ENCODE peak calls at places on chromosomes 12 and 14, in seven cellular contexts. One of them, this sample, is unnamed.

GRCh38 chr12:26651566-26652188 is 181.3 kb downstream of the ITPR2 start:
- DNase-seq in choroid plexus epithelial cell: peak; percentile 90
- DNase-seq in gastrocnemius medialis: no peak
- DNase-seq in A673: peak; percentile 83
- DNase-seq in GM12865: peak; percentile 62
- DNase-seq in cardiac fibroblast: peak; percentile 86
- DNase-seq in tibial artery: no peak
- DNase-seq in this sample: no peak

GRCh38 chr12:74317078-74317581 is 220.5 kb upstream of the ATXN7L3B start:
- DNase-seq in choroid plexus epithelial cell: peak; percentile 94
- DNase-seq in gastrocnemius medialis: no peak
- DNase-seq in A673: peak; percentile 93
- DNase-seq in GM12865: peak; percentile 4
- DNase-seq in cardiac fibroblast: peak; percentile 67
- DNase-seq in tibial artery: no peak
- DNase-seq in this sample: no peak

GRCh38 chr14:68103841-68104240 is 284.3 kb downstream of the RAD51B start:
- DNase-seq in choroid plexus epithelial cell: peak; percentile 46
- DNase-seq in gastrocnemius medialis: no peak
- DNase-seq in A673: no peak
- DNase-seq in GM12865: no peak
- DNase-seq in cardiac fibroblast: peak; percentile 10
- DNase-seq in tibial artery: no peak
- DNase-seq in this sample: no peak

GRCh38 chr14:52069617-52070431 is 965 bp upstream of the NID2 start:
- DNase-seq in choroid plexus epithelial cell: peak; percentile 87
- DNase-seq in gastrocnemius medialis: no peak
- DNase-seq in A673: peak; percentile 28
- DNase-seq in GM12865: peak; percentile 12
- DNase-seq in cardiac fibroblast: peak; percentile 71
- DNase-seq in tibial artery: peak; percentile 70
- DNase-seq in this sample: no peak

GRCh38 chr12:124681779-124682391 is 114.5 kb upstream of the NCOR2 start:
- DNase-seq in choroid plexus epithelial cell: no peak
- DNase-seq in gastrocnemius medialis: peak; percentile 32
- DNase-seq in A673: no peak
- DNase-seq in GM12865: no peak
- DNase-seq in cardiac fibroblast: peak; percentile 91
- DNase-seq in tibial artery: peak; percentile 85
- DNase-seq in this sample: no peak

GRCh38 chr12:54356951-54357356 is 7.3 kb downstream of the GPR84 start:
- DNase-seq in choroid plexus epithelial cell: no peak
- DNase-seq in gastrocnemius medialis: no peak
- DNase-seq in A673: no peak
- DNase-seq in GM12865: no peak
- DNase-seq in cardiac fibroblast: no peak
- DNase-seq in tibial artery: no peak
- DNase-seq in this sample: no peak

GRCh38 chr12:131192951-131193350 is 239.2 kb downstream of the ADGRD1 start:
- DNase-seq in choroid plexus epithelial cell: no peak
- DNase-seq in gastrocnemius medialis: no peak
- DNase-seq in A673: no peak
- DNase-seq in GM12865: no peak
- DNase-seq in cardiac fibroblast: no peak
- DNase-seq in tibial artery: no peak
- DNase-seq in this sample: peak; percentile 40

GRCh38 chr12:102691773-102692555 is 211.6 kb upstream of the IGF1 start:
- DNase-seq in choroid plexus epithelial cell: no peak
- DNase-seq in gastrocnemius medialis: no peak
- DNase-seq in A673: no peak
- DNase-seq in GM12865: no peak
- DNase-seq in cardiac fibroblast: no peak
- DNase-seq in tibial artery: no peak
- DNase-seq in this sample: no peak

GRCh38 chr14:59013672-59014298 is 174.7 kb upstream of the DAAM1 start:
- DNase-seq in choroid plexus epithelial cell: peak; percentile 70
- DNase-seq in gastrocnemius medialis: no peak
- DNase-seq in A673: no peak
- DNase-seq in GM12865: no peak
- DNase-seq in cardiac fibroblast: peak; percentile 85
- DNase-seq in tibial artery: no peak
- DNase-seq in this sample: no peak

GRCh38 chr14:35405304-35405996 is 901 bp upstream of the NFKBIA start:
- DNase-seq in choroid plexus epithelial cell: peak; percentile 30
- DNase-seq in gastrocnemius medialis: peak; percentile 37
- DNase-seq in A673: peak; percentile 39
- DNase-seq in GM12865: peak; percentile 35
- DNase-seq in cardiac fibroblast: peak; percentile 38
- DNase-seq in tibial artery: peak; percentile 83
- DNase-seq in this sample: peak; percentile 77

GRCh38 chr14:73913256-73913655 is 26.6 kb downstream of the ZNF410 start:
- DNase-seq in choroid plexus epithelial cell: peak; percentile 77
- DNase-seq in gastrocnemius medialis: no peak
- DNase-seq in A673: no peak
- DNase-seq in GM12865: no peak
- DNase-seq in cardiac fibroblast: peak; percentile 26
- DNase-seq in tibial artery: no peak
- DNase-seq in this sample: no peak

GRCh38 chr12:102917026-102917787 is at the start of gene PAH:
- DNase-seq in choroid plexus epithelial cell: no peak
- DNase-seq in gastrocnemius medialis: no peak
- DNase-seq in A673: peak; percentile 1
- DNase-seq in GM12865: peak; percentile 47
- DNase-seq in cardiac fibroblast: no peak
- DNase-seq in tibial artery: no peak
- DNase-seq in this sample: peak; percentile 69

GRCh38 chr12:111792155-111792876 is 25.6 kb downstream of the ALDH2 start:
- DNase-seq in choroid plexus epithelial cell: no peak
- DNase-seq in gastrocnemius medialis: no peak
- DNase-seq in A673: no peak
- DNase-seq in GM12865: no peak
- DNase-seq in cardiac fibroblast: peak; percentile 46
- DNase-seq in tibial artery: peak; percentile 73
- DNase-seq in this sample: peak; percentile 64

GRCh38 chr12:102958073-102958829 is 777 bp downstream of the ASCL1 start:
- DNase-seq in choroid plexus epithelial cell: peak; percentile 31
- DNase-seq in gastrocnemius medialis: no peak
- DNase-seq in A673: no peak
- DNase-seq in GM12865: peak; percentile 88
- DNase-seq in cardiac fibroblast: peak; percentile 38
- DNase-seq in tibial artery: no peak
- DNase-seq in this sample: no peak

GRCh38 chr12:126369487-126370463 is 1304.5 kb downstream of the AACS start:
- DNase-seq in choroid plexus epithelial cell: peak; percentile 9
- DNase-seq in gastrocnemius medialis: no peak
- DNase-seq in A673: peak; percentile 65
- DNase-seq in GM12865: no peak
- DNase-seq in cardiac fibroblast: peak; percentile 78
- DNase-seq in tibial artery: no peak
- DNase-seq in this sample: no peak

GRCh38 chr12:52370906-52371608 is 3.8 kb upstream of the KRT85 start:
- DNase-seq in choroid plexus epithelial cell: peak; percentile 53
- DNase-seq in gastrocnemius medialis: peak; percentile 43
- DNase-seq in A673: no peak
- DNase-seq in GM12865: no peak
- DNase-seq in cardiac fibroblast: peak; percentile 46
- DNase-seq in tibial artery: peak; percentile 90
- DNase-seq in this sample: no peak

GRCh38 chr12:52368494-52368893 is 1.2 kb upstream of the KRT85 start:
- DNase-seq in choroid plexus epithelial cell: no peak
- DNase-seq in gastrocnemius medialis: no peak
- DNase-seq in A673: no peak
- DNase-seq in GM12865: no peak
- DNase-seq in cardiac fibroblast: no peak
- DNase-seq in tibial artery: no peak
- DNase-seq in this sample: no peak

GRCh38 chr12:52371716-52372115 is 4.4 kb upstream of the KRT85 start:
- DNase-seq in choroid plexus epithelial cell: no peak
- DNase-seq in gastrocnemius medialis: no peak
- DNase-seq in A673: no peak
- DNase-seq in GM12865: no peak
- DNase-seq in cardiac fibroblast: no peak
- DNase-seq in tibial artery: peak; percentile 61
- DNase-seq in this sample: no peak

GRCh38 chr12:52369220-52369619 is 1.9 kb upstream of the KRT85 start:
- DNase-seq in choroid plexus epithelial cell: no peak
- DNase-seq in gastrocnemius medialis: no peak
- DNase-seq in A673: no peak
- DNase-seq in GM12865: no peak
- DNase-seq in cardiac fibroblast: no peak
- DNase-seq in tibial artery: peak; percentile 43
- DNase-seq in this sample: no peak

GRCh38 chr12:52369809-52370208 is 2.5 kb upstream of the KRT85 start:
- DNase-seq in choroid plexus epithelial cell: no peak
- DNase-seq in gastrocnemius medialis: no peak
- DNase-seq in A673: no peak
- DNase-seq in GM12865: no peak
- DNase-seq in cardiac fibroblast: no peak
- DNase-seq in tibial artery: peak; percentile 50
- DNase-seq in this sample: no peak
- TF ChIP-seq CTCF in choroid plexus epithelial cell: no peak
- TF ChIP-seq CTCF in gastrocnemius medialis: no peak
- TF ChIP-seq CTCF in A673: no peak
- TF ChIP-seq CTCF in GM12865: no peak
- TF ChIP-seq CTCF in cardiac fibroblast: no peak
- TF ChIP-seq CTCF in tibial artery: no peak
- TF ChIP-seq CTCF in this sample: no peak

GRCh38 chr12:1804545-1805332 is 15.6 kb upstream of the LRTM2 start:
- DNase-seq in choroid plexus epithelial cell: peak; percentile 93
- DNase-seq in gastrocnemius medialis: peak; percentile 75
- DNase-seq in A673: peak; percentile 92
- DNase-seq in GM12865: peak; percentile 92
- DNase-seq in cardiac fibroblast: peak; percentile 92
- DNase-seq in tibial artery: peak; percentile 89
- DNase-seq in this sample: peak; percentile 91
- H3K4me3 ChIP-seq in choroid plexus epithelial cell: no peak overlapping the region
- H3K4me3 ChIP-seq in gastrocnemius medialis: no peak overlapping the region
- H3K4me3 ChIP-seq in A673: no peak overlapping the region
- H3K4me3 ChIP-seq in GM12865: peak overlapping the region; percentile 35
- H3K4me3 ChIP-seq in cardiac fibroblast: no peak overlapping the region
- H3K4me3 ChIP-seq in tibial artery: no peak overlapping the region
- H3K4me3 ChIP-seq in this sample: no peak overlapping the region

GRCh38 chr14:39417014-39417413 is 15.2 kb downstream of the FBXO33 start:
- DNase-seq in choroid plexus epithelial cell: peak; percentile 52
- DNase-seq in gastrocnemius medialis: no peak
- DNase-seq in A673: peak; percentile 55
- DNase-seq in GM12865: no peak
- DNase-seq in cardiac fibroblast: peak; percentile 46
- DNase-seq in tibial artery: no peak
- DNase-seq in this sample: no peak
- TF ChIP-seq CTCF in choroid plexus epithelial cell: peak; percentile 66
- TF ChIP-seq CTCF in gastrocnemius medialis: no peak
- TF ChIP-seq CTCF in A673: peak; percentile 51
- TF ChIP-seq CTCF in GM12865: no peak
- TF ChIP-seq CTCF in cardiac fibroblast: peak; percentile 37
- TF ChIP-seq CTCF in tibial artery: no peak
- TF ChIP-seq CTCF in this sample: no peak

GRCh38 chr14:75928587-75929230 is 53.1 kb downstream of the TGFB3 start:
- DNase-seq in choroid plexus epithelial cell: peak; percentile 60
- DNase-seq in gastrocnemius medialis: no peak
- DNase-seq in A673: peak; percentile 19
- DNase-seq in GM12865: no peak
- DNase-seq in cardiac fibroblast: no peak
- DNase-seq in tibial artery: no peak
- DNase-seq in this sample: no peak
- H3K4me3 ChIP-seq in choroid plexus epithelial cell: peak overlapping the region; percentile 44
- H3K4me3 ChIP-seq in gastrocnemius medialis: no peak overlapping the region
- H3K4me3 ChIP-seq in A673: no peak overlapping the region
- H3K4me3 ChIP-seq in GM12865: no peak overlapping the region
- H3K4me3 ChIP-seq in cardiac fibroblast: no peak overlapping the region
- H3K4me3 ChIP-seq in tibial artery: no peak overlapping the region
- H3K4me3 ChIP-seq in this sample: no peak overlapping the region

GRCh38 chr14:66403183-66403582 is 83.0 kb upstream of the CCDC196 start:
- DNase-seq in choroid plexus epithelial cell: peak; percentile 62
- DNase-seq in gastrocnemius medialis: no peak
- DNase-seq in A673: peak; percentile 59
- DNase-seq in GM12865: peak; percentile 67
- DNase-seq in cardiac fibroblast: peak; percentile 60
- DNase-seq in tibial artery: no peak
- DNase-seq in this sample: no peak
- TF ChIP-seq CTCF in choroid plexus epithelial cell: peak; percentile 56
- TF ChIP-seq CTCF in gastrocnemius medialis: peak; percentile 13
- TF ChIP-seq CTCF in A673: peak; percentile 55
- TF ChIP-seq CTCF in GM12865: peak; percentile 53
- TF ChIP-seq CTCF in cardiac fibroblast: peak; percentile 48
- TF ChIP-seq CTCF in tibial artery: peak; percentile 27
- TF ChIP-seq CTCF in this sample: peak; percentile 22

GRCh38 chr14:24216345-24216699 is 456 bp upstream of the MDP1 start:
- DNase-seq in choroid plexus epithelial cell: no peak
- DNase-seq in gastrocnemius medialis: no peak
- DNase-seq in A673: no peak
- DNase-seq in GM12865: no peak
- DNase-seq in cardiac fibroblast: no peak
- DNase-seq in tibial artery: no peak
- DNase-seq in this sample: no peak

GRCh38 chr14:24212924-24213865 is at the start of gene CHMP4A:
- DNase-seq in choroid plexus epithelial cell: peak; percentile 99
- DNase-seq in gastrocnemius medialis: peak; percentile 93
- DNase-seq in A673: peak; percentile 99
- DNase-seq in GM12865: peak; percentile 99
- DNase-seq in cardiac fibroblast: peak; percentile 99
- DNase-seq in tibial artery: peak; percentile 98
- DNase-seq in this sample: peak; percentile 99

GRCh38 chr14:24215495-24216344 is at the start of gene MDP1:
- DNase-seq in choroid plexus epithelial cell: peak; percentile 85
- DNase-seq in gastrocnemius medialis: peak; percentile 64
- DNase-seq in A673: peak; percentile 93
- DNase-seq in GM12865: peak; percentile 94
- DNase-seq in cardiac fibroblast: peak; percentile 84
- DNase-seq in tibial artery: peak; percentile 92
- DNase-seq in this sample: peak; percentile 92

GRCh38 chr14:24211311-24211710 is 2.0 kb downstream of the CHMP4A start:
- DNase-seq in choroid plexus epithelial cell: no peak
- DNase-seq in gastrocnemius medialis: no peak
- DNase-seq in A673: no peak
- DNase-seq in GM12865: no peak
- DNase-seq in cardiac fibroblast: no peak
- DNase-seq in tibial artery: peak; percentile 35
- DNase-seq in this sample: no peak

DNA sequence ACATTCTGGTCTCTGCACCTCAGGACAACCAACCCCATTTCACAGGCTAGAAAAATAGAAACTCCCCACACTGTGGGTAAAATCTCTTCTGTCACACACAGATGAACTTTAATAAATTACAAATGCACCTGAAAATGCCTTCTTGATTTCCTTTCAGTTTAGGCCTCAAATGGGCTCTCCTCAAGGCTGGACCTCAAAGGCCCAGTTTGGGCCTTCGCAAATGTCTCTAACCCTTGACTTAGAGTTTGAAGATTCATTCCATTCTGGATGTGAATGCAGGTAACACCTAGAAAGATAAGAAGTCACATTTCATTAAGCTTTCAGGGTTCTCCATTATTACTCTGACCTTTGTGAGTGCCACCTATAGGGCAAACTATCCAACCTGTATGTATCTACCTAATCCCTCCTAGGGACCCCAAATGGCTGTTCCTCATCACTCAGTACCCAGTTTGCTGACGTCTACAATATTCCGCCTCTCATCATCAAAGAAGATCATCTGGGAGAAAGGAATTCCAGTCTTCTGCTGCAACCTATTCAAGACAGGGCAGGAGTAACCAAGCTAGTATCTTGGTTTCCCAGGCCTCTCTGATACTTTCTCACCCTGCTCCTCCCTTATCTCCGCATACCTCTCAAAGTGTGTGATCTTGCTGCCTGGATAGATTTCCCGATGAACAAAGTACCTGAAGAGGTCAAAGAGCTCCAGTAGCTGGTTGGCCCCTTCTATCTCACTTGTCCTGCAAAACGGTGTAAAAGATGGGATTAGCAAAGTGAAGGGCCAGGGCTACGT is 771 bp upstream of the CHMP4A start:
- DNase-seq in choroid plexus epithelial cell: no peak
- DNase-seq in gastrocnemius medialis: no peak
- DNase-seq in A673: no peak
- DNase-seq in GM12865: no peak
- DNase-seq in cardiac fibroblast: no peak
- DNase-seq in tibial artery: peak; percentile 13
- DNase-seq in this sample: no peak
- H3K4me3 ChIP-seq in choroid plexus epithelial cell: peak overlapping the region; percentile 94
- H3K4me3 ChIP-seq in gastrocnemius medialis: peak overlapping the region; percentile 93
- H3K4me3 ChIP-seq in A673: peak overlapping the region; percentile 58
- H3K4me3 ChIP-seq in GM12865: peak overlapping the region; percentile 57
- H3K4me3 ChIP-seq in cardiac fibroblast: no peak overlapping the region
- H3K4me3 ChIP-seq in tibial artery: peak overlapping the region; percentile 62
- H3K4me3 ChIP-seq in this sample: peak overlapping the region; percentile 67